ENCODE peak calls at places on chromosomes 12 and 14, in six cellular contexts. I, U, Z, M, F and Q are unnamed samples.

GRCh38 chr14:50520947-50521815 is 11.2 kb downstream of the MAP4K5 start:
- DNase-seq in U (no peak), M (peak; percentile 64), Z (peak; percentile 34), F (no peak), I (no peak), Q (no peak)

GRCh38 chr14:59268011-59268410 is 79.5 kb downstream of the DAAM1 start:
- DNase-seq in U (no peak), M (peak; percentile 25), Z (no peak), I (no peak), F (no peak), Q (no peak)

GRCh38 chr12:104460973-104461693 is 4.4 kb downstream of the CHST11 start:
- DNase-seq in M (peak; percentile 23), F (no peak), U (no peak), Z (no peak), I (no peak), Q (no peak)

GRCh38 chr12:63913929-63914328 is 69.4 kb downstream of the SRGAP1 start:
- DNase-seq in I (no peak), M (no peak), Z (no peak), F (no peak), U (no peak), Q (no peak)

GRCh38 chr12:3313066-3313465 is 177.9 kb upstream of the PRMT8 start:
- DNase-seq in I (peak; percentile 35), M (peak; percentile 77), Z (no peak), U (no peak), F (no peak), Q (no peak)

GRCh38 chr14:73059326-73059725 is 992 bp downstream of the RBM25 start:
- DNase-seq in F (no peak), I (no peak), M (no peak), U (no peak), Z (no peak), Q (no peak)

GRCh38 chr12:31970199-31970598 is 11.0 kb downstream of the RESF1 start:
- DNase-seq in F (no peak), I (no peak), U (no peak), M (peak; percentile 86), Z (no peak), Q (no peak)

GRCh38 chr12:12209043-12209442 is 57.8 kb downstream of the LRP6 start:
- DNase-seq in M (no peak), F (no peak), U (no peak), Z (no peak), I (no peak), Q (no peak)

GRCh38 chr14:56501909-56502530 is 77.6 kb upstream of the TMEM260 start:
- DNase-seq in M (no peak), I (no peak), F (no peak), Z (no peak), U (no peak), Q (no peak)

GRCh38 chr14:50321009-50321660 is 9.0 kb downstream of the DMAC2L start:
- DNase-seq in Z (peak; percentile 46), M (peak; percentile 93), I (no peak), U (peak; percentile 82), F (peak; percentile 69), Q (peak; percentile 62)

GRCh38 chr12:115387392-115387791 is 703.4 kb upstream of the TBX3 start:
- DNase-seq in U (no peak), M (no peak), F (no peak), I (no peak), Z (no peak), Q (no peak)

GRCh38 chr12:94792690-94793089 is 142.3 kb upstream of the TMCC3 start:
- DNase-seq in U (no peak), Z (no peak), I (peak; percentile 51), M (no peak), F (no peak), Q (peak; percentile 53)

GRCh38 chr14:92922883-92923743 is at the start of gene CHGA:
- DNase-seq in M (peak; percentile 26), F (peak; percentile 95), I (peak; percentile 77), U (peak; percentile 26), Z (peak; percentile 56), Q (no peak)

GRCh38 chr12:98198261-98198982 is 317.0 kb upstream of the TMPO start:
- DNase-seq in M (no peak), F (peak; percentile 40), I (no peak), U (no peak), Z (no peak), Q (no peak)

GRCh38 chr12:105983622-105984325 is 155.0 kb downstream of the NUAK1 start:
- DNase-seq in U (no peak), F (no peak), I (no peak), M (peak; percentile 86), Z (no peak), Q (no peak)

GRCh38 chr14:101478796-101479410 is 82.4 kb upstream of the DIO3 start:
- DNase-seq in M (no peak), I (no peak), U (no peak), F (no peak), Z (peak; percentile 20), Q (peak; percentile 12)

GRCh38 chr12:24814379-24815086 is 134.4 kb downstream of the BCAT1 start:
- DNase-seq in F (no peak), M (peak; percentile 36), I (no peak), U (no peak), Z (no peak), Q (no peak)

GRCh38 chr14:35336171-35337073 is 44.2 kb downstream of the PSMA6 start:
- DNase-seq in I (peak; percentile 95), M (peak; percentile 96), Z (no peak), U (no peak), F (peak; percentile 73), Q (no peak)

GRCh38 chr12:108214486-108214885 is 85.4 kb downstream of the WSCD2 start:
- DNase-seq in U (no peak), I (peak; percentile 53), Z (no peak), F (peak; percentile 87), M (no peak), Q (no peak)

GRCh38 chr12:39777465-39777864 is 157.9 kb upstream of the ABCD2 start:
- DNase-seq in F (no peak), I (no peak), M (no peak), U (no peak), Z (no peak), Q (no peak)

GRCh38 chr14:31084385-31084784 is 58.2 kb upstream of the STRN3 start:
- DNase-seq in F (peak; percentile 24), Z (no peak), I (no peak), M (no peak), U (no peak), Q (no peak)